ENCODE peak calls at places on chromosomes 11 and 22, in six cellular contexts. One of them, this sample, is unnamed.

GRCh38 chr22:45978275-45978713 is 1.3 kb upstream of the WNT7B start:
- DNase-seq in activated CD4-positive, CD25-positive, alpha-beta regulatory T cell treated with anti-CD3 and anti-CD28 coated beads, Interleukin-2, amount 50 U/mL, for 16 hours: no peak
- DNase-seq in AG09309: no peak
- DNase-seq in activated CD4-positive, alpha-beta T cell treated with anti-CD3 and anti-CD28 coated beads for 48 hours: no peak
- DNase-seq in AG08396: no peak
- DNase-seq in G401: no peak
- DNase-seq in this sample: no peak

GRCh38 chr11:19727246-19727645 is 14.6 kb downstream of the NAV2 start:
- DNase-seq in AG08396: peak; percentile 12
- DNase-seq in G401: peak; percentile 93
- DNase-seq in activated CD4-positive, CD25-positive, alpha-beta regulatory T cell treated with anti-CD3 and anti-CD28 coated beads, Interleukin-2, amount 50 U/mL, for 16 hours: no peak
- DNase-seq in AG09309: no peak
- DNase-seq in activated CD4-positive, alpha-beta T cell treated with anti-CD3 and anti-CD28 coated beads for 48 hours: no peak
- DNase-seq in this sample: peak; percentile 20

GRCh38 chr11:72136677-72137255 is 1.2 kb downstream of the FOLR3 start:
- DNase-seq in activated CD4-positive, alpha-beta T cell treated with anti-CD3 and anti-CD28 coated beads for 48 hours: no peak
- DNase-seq in AG08396: no peak
- DNase-seq in AG09309: no peak
- DNase-seq in G401: no peak
- DNase-seq in activated CD4-positive, CD25-positive, alpha-beta regulatory T cell treated with anti-CD3 and anti-CD28 coated beads, Interleukin-2, amount 50 U/mL, for 16 hours: no peak
- DNase-seq in this sample: no peak

GRCh38 chr22:17791196-17791595 is 16.9 kb upstream of the BID start:
- DNase-seq in AG08396: no peak
- DNase-seq in activated CD4-positive, CD25-positive, alpha-beta regulatory T cell treated with anti-CD3 and anti-CD28 coated beads, Interleukin-2, amount 50 U/mL, for 16 hours: no peak
- DNase-seq in activated CD4-positive, alpha-beta T cell treated with anti-CD3 and anti-CD28 coated beads for 48 hours: no peak
- DNase-seq in G401: no peak
- DNase-seq in AG09309: no peak
- DNase-seq in this sample: no peak

GRCh38 chr11:9982127-9982795 is 311.8 kb downstream of the SBF2 start:
- DNase-seq in AG08396: no peak
- DNase-seq in activated CD4-positive, alpha-beta T cell treated with anti-CD3 and anti-CD28 coated beads for 48 hours: no peak
- DNase-seq in activated CD4-positive, CD25-positive, alpha-beta regulatory T cell treated with anti-CD3 and anti-CD28 coated beads, Interleukin-2, amount 50 U/mL, for 16 hours: no peak
- DNase-seq in G401: no peak
- DNase-seq in AG09309: peak; percentile 41
- DNase-seq in this sample: no peak

GRCh38 chr11:114121138-114121537 is 61.6 kb downstream of the ZBTB16 start:
- DNase-seq in AG08396: no peak
- DNase-seq in activated CD4-positive, CD25-positive, alpha-beta regulatory T cell treated with anti-CD3 and anti-CD28 coated beads, Interleukin-2, amount 50 U/mL, for 16 hours: no peak
- DNase-seq in G401: no peak
- DNase-seq in AG09309: no peak
- DNase-seq in activated CD4-positive, alpha-beta T cell treated with anti-CD3 and anti-CD28 coated beads for 48 hours: no peak
- DNase-seq in this sample: no peak

GRCh38 chr22:19290400-19291217 is 910 bp downstream of the CLTCL1 start:
- DNase-seq in AG08396: no peak
- DNase-seq in activated CD4-positive, CD25-positive, alpha-beta regulatory T cell treated with anti-CD3 and anti-CD28 coated beads, Interleukin-2, amount 50 U/mL, for 16 hours: no peak
- DNase-seq in G401: peak; percentile 25
- DNase-seq in AG09309: no peak
- DNase-seq in activated CD4-positive, alpha-beta T cell treated with anti-CD3 and anti-CD28 coated beads for 48 hours: peak; percentile 7
- DNase-seq in this sample: no peak

GRCh38 chr22:44786136-44786535 is 33.8 kb downstream of the ARHGAP8 start:
- DNase-seq in AG09309: no peak
- DNase-seq in activated CD4-positive, CD25-positive, alpha-beta regulatory T cell treated with anti-CD3 and anti-CD28 coated beads, Interleukin-2, amount 50 U/mL, for 16 hours: no peak
- DNase-seq in activated CD4-positive, alpha-beta T cell treated with anti-CD3 and anti-CD28 coated beads for 48 hours: no peak
- DNase-seq in AG08396: no peak
- DNase-seq in G401: no peak
- DNase-seq in this sample: no peak

GRCh38 chr11:20002312-20003216 is 157.7 kb downstream of the DBX1 start:
- DNase-seq in activated CD4-positive, alpha-beta T cell treated with anti-CD3 and anti-CD28 coated beads for 48 hours: no peak
- DNase-seq in G401: no peak
- DNase-seq in activated CD4-positive, CD25-positive, alpha-beta regulatory T cell treated with anti-CD3 and anti-CD28 coated beads, Interleukin-2, amount 50 U/mL, for 16 hours: no peak
- DNase-seq in AG08396: no peak
- DNase-seq in AG09309: no peak
- DNase-seq in this sample: no peak

GRCh38 chr11:2206291-2206690 is 34.7 kb upstream of the TH start:
- DNase-seq in AG09309: no peak
- DNase-seq in activated CD4-positive, alpha-beta T cell treated with anti-CD3 and anti-CD28 coated beads for 48 hours: no peak
- DNase-seq in AG08396: no peak
- DNase-seq in G401: no peak
- DNase-seq in activated CD4-positive, CD25-positive, alpha-beta regulatory T cell treated with anti-CD3 and anti-CD28 coated beads, Interleukin-2, amount 50 U/mL, for 16 hours: no peak
- DNase-seq in this sample: no peak

GRCh38 chr11:69041516-69041915 is 7.2 kb upstream of the TPCN2 start:
- DNase-seq in AG08396: no peak
- DNase-seq in AG09309: no peak
- DNase-seq in activated CD4-positive, CD25-positive, alpha-beta regulatory T cell treated with anti-CD3 and anti-CD28 coated beads, Interleukin-2, amount 50 U/mL, for 16 hours: no peak
- DNase-seq in activated CD4-positive, alpha-beta T cell treated with anti-CD3 and anti-CD28 coated beads for 48 hours: no peak
- DNase-seq in G401: no peak
- DNase-seq in this sample: no peak

GRCh38 chr22:34902335-34902734 is 163.6 kb upstream of the ISX start:
- DNase-seq in AG08396: no peak
- DNase-seq in activated CD4-positive, CD25-positive, alpha-beta regulatory T cell treated with anti-CD3 and anti-CD28 coated beads, Interleukin-2, amount 50 U/mL, for 16 hours: no peak
- DNase-seq in G401: no peak
- DNase-seq in activated CD4-positive, alpha-beta T cell treated with anti-CD3 and anti-CD28 coated beads for 48 hours: no peak
- DNase-seq in AG09309: no peak
- DNase-seq in this sample: no peak

GRCh38 chr22:41929158-41929896 is 2.7 kb upstream of the TNFRSF13C start:
- DNase-seq in activated CD4-positive, CD25-positive, alpha-beta regulatory T cell treated with anti-CD3 and anti-CD28 coated beads, Interleukin-2, amount 50 U/mL, for 16 hours: no peak
- DNase-seq in AG08396: no peak
- DNase-seq in activated CD4-positive, alpha-beta T cell treated with anti-CD3 and anti-CD28 coated beads for 48 hours: no peak
- DNase-seq in AG09309: no peak
- DNase-seq in G401: no peak
- DNase-seq in this sample: no peak

GRCh38 chr11:44310198-44310455 is 188 bp upstream of the ALX4 start:
- DNase-seq in activated CD4-positive, CD25-positive, alpha-beta regulatory T cell treated with anti-CD3 and anti-CD28 coated beads, Interleukin-2, amount 50 U/mL, for 16 hours: no peak
- DNase-seq in AG09309: no peak
- DNase-seq in AG08396: no peak
- DNase-seq in activated CD4-positive, alpha-beta T cell treated with anti-CD3 and anti-CD28 coated beads for 48 hours: no peak
- DNase-seq in G401: peak; percentile 44
- DNase-seq in this sample: no peak

GRCh38 chr11:95108671-95109551 is 19.3 kb downstream of the ENDOD1 start:
- DNase-seq in G401: peak; percentile 68
- DNase-seq in activated CD4-positive, alpha-beta T cell treated with anti-CD3 and anti-CD28 coated beads for 48 hours: no peak
- DNase-seq in AG08396: no peak
- DNase-seq in activated CD4-positive, CD25-positive, alpha-beta regulatory T cell treated with anti-CD3 and anti-CD28 coated beads, Interleukin-2, amount 50 U/mL, for 16 hours: no peak
- DNase-seq in AG09309: no peak
- DNase-seq in this sample: no peak

GRCh38 chr11:120186799-120187591 is 23.8 kb upstream of the OAF start:
- DNase-seq in G401: no peak
- DNase-seq in activated CD4-positive, CD25-positive, alpha-beta regulatory T cell treated with anti-CD3 and anti-CD28 coated beads, Interleukin-2, amount 50 U/mL, for 16 hours: no peak
- DNase-seq in AG09309: no peak
- DNase-seq in activated CD4-positive, alpha-beta T cell treated with anti-CD3 and anti-CD28 coated beads for 48 hours: peak; percentile 27
- DNase-seq in AG08396: no peak
- DNase-seq in this sample: no peak

GRCh38 chr11:126485021-126485781 is 129.7 kb downstream of the ST3GAL4 start:
- DNase-seq in G401: peak; percentile 18
- DNase-seq in AG09309: peak; percentile 20
- DNase-seq in activated CD4-positive, CD25-positive, alpha-beta regulatory T cell treated with anti-CD3 and anti-CD28 coated beads, Interleukin-2, amount 50 U/mL, for 16 hours: no peak
- DNase-seq in activated CD4-positive, alpha-beta T cell treated with anti-CD3 and anti-CD28 coated beads for 48 hours: no peak
- DNase-seq in AG08396: peak; percentile 66
- DNase-seq in this sample: no peak

GRCh38 chr22:27673839-27674238 is 127.7 kb downstream of the MN1 start:
- DNase-seq in AG08396: no peak
- DNase-seq in AG09309: no peak
- DNase-seq in G401: no peak
- DNase-seq in activated CD4-positive, CD25-positive, alpha-beta regulatory T cell treated with anti-CD3 and anti-CD28 coated beads, Interleukin-2, amount 50 U/mL, for 16 hours: no peak
- DNase-seq in activated CD4-positive, alpha-beta T cell treated with anti-CD3 and anti-CD28 coated beads for 48 hours: no peak
- DNase-seq in this sample: no peak

GRCh38 chr11:44862546-44863101 is 88.1 kb downstream of the TP53I11 start:
- DNase-seq in AG09309: no peak
- DNase-seq in activated CD4-positive, alpha-beta T cell treated with anti-CD3 and anti-CD28 coated beads for 48 hours: no peak
- DNase-seq in activated CD4-positive, CD25-positive, alpha-beta regulatory T cell treated with anti-CD3 and anti-CD28 coated beads, Interleukin-2, amount 50 U/mL, for 16 hours: no peak
- DNase-seq in AG08396: no peak
- DNase-seq in G401: peak; percentile 55
- DNase-seq in this sample: no peak

GRCh38 chr11:3091846-3092602 is 34.8 kb upstream of the CARS1 start:
- DNase-seq in activated CD4-positive, alpha-beta T cell treated with anti-CD3 and anti-CD28 coated beads for 48 hours: peak; percentile 76
- DNase-seq in AG09309: no peak
- DNase-seq in activated CD4-positive, CD25-positive, alpha-beta regulatory T cell treated with anti-CD3 and anti-CD28 coated beads, Interleukin-2, amount 50 U/mL, for 16 hours: peak; percentile 61
- DNase-seq in G401: peak; percentile 62
- DNase-seq in AG08396: peak; percentile 87
- DNase-seq in this sample: no peak

GRCh38 chr22:31431950-31432349 is 32.5 kb downstream of the DRG1 start:
- DNase-seq in AG09309: no peak
- DNase-seq in activated CD4-positive, CD25-positive, alpha-beta regulatory T cell treated with anti-CD3 and anti-CD28 coated beads, Interleukin-2, amount 50 U/mL, for 16 hours: no peak
- DNase-seq in G401: no peak
- DNase-seq in activated CD4-positive, alpha-beta T cell treated with anti-CD3 and anti-CD28 coated beads for 48 hours: no peak
- DNase-seq in AG08396: no peak
- DNase-seq in this sample: no peak

GRCh38 chr11:96869207-96869606 is 479.4 kb downstream of the JRKL start:
- DNase-seq in AG08396: no peak
- DNase-seq in activated CD4-positive, alpha-beta T cell treated with anti-CD3 and anti-CD28 coated beads for 48 hours: no peak
- DNase-seq in activated CD4-positive, CD25-positive, alpha-beta regulatory T cell treated with anti-CD3 and anti-CD28 coated beads, Interleukin-2, amount 50 U/mL, for 16 hours: no peak
- DNase-seq in AG09309: no peak
- DNase-seq in G401: no peak
- DNase-seq in this sample: no peak

GRCh38 chr11:29751618-29752017 is 265.2 kb downstream of the KCNA4 start:
- DNase-seq in activated CD4-positive, CD25-positive, alpha-beta regulatory T cell treated with anti-CD3 and anti-CD28 coated beads, Interleukin-2, amount 50 U/mL, for 16 hours: no peak
- DNase-seq in AG08396: no peak
- DNase-seq in G401: no peak
- DNase-seq in activated CD4-positive, alpha-beta T cell treated with anti-CD3 and anti-CD28 coated beads for 48 hours: no peak
- DNase-seq in AG09309: no peak
- DNase-seq in this sample: no peak

GRCh38 chr11:77175021-77175842 is 47.2 kb downstream of the MYO7A start:
- DNase-seq in AG09309: no peak
- DNase-seq in activated CD4-positive, alpha-beta T cell treated with anti-CD3 and anti-CD28 coated beads for 48 hours: no peak
- DNase-seq in G401: no peak
- DNase-seq in activated CD4-positive, CD25-positive, alpha-beta regulatory T cell treated with anti-CD3 and anti-CD28 coated beads, Interleukin-2, amount 50 U/mL, for 16 hours: no peak
- DNase-seq in AG08396: no peak
- DNase-seq in this sample: no peak

GRCh38 chr11:64999478-64999877 is 2.7 kb upstream of the BATF2 start:
- DNase-seq in AG08396: no peak
- DNase-seq in AG09309: no peak
- DNase-seq in G401: no peak
- DNase-seq in activated CD4-positive, alpha-beta T cell treated with anti-CD3 and anti-CD28 coated beads for 48 hours: no peak
- DNase-seq in activated CD4-positive, CD25-positive, alpha-beta regulatory T cell treated with anti-CD3 and anti-CD28 coated beads, Interleukin-2, amount 50 U/mL, for 16 hours: no peak
- DNase-seq in this sample: no peak

GRCh38 chr11:131491503-131491902 is 121.1 kb downstream of the NTM start:
- DNase-seq in AG09309: peak; percentile 10
- DNase-seq in activated CD4-positive, CD25-positive, alpha-beta regulatory T cell treated with anti-CD3 and anti-CD28 coated beads, Interleukin-2, amount 50 U/mL, for 16 hours: no peak
- DNase-seq in G401: no peak
- DNase-seq in activated CD4-positive, alpha-beta T cell treated with anti-CD3 and anti-CD28 coated beads for 48 hours: no peak
- DNase-seq in AG08396: peak; percentile 15
- DNase-seq in this sample: no peak

GRCh38 chr11:2665747-2666710 is 33.8 kb downstream of the KCNQ1OT1 start:
- DNase-seq in G401: no peak
- DNase-seq in AG08396: no peak
- DNase-seq in activated CD4-positive, alpha-beta T cell treated with anti-CD3 and anti-CD28 coated beads for 48 hours: no peak
- DNase-seq in AG09309: no peak
- DNase-seq in activated CD4-positive, CD25-positive, alpha-beta regulatory T cell treated with anti-CD3 and anti-CD28 coated beads, Interleukin-2, amount 50 U/mL, for 16 hours: no peak
- DNase-seq in this sample: no peak

GRCh38 chr22:47057916-47058585 is 295.6 kb downstream of the TBC1D22A start:
- DNase-seq in activated CD4-positive, CD25-positive, alpha-beta regulatory T cell treated with anti-CD3 and anti-CD28 coated beads, Interleukin-2, amount 50 U/mL, for 16 hours: no peak
- DNase-seq in AG09309: no peak
- DNase-seq in G401: no peak
- DNase-seq in activated CD4-positive, alpha-beta T cell treated with anti-CD3 and anti-CD28 coated beads for 48 hours: no peak
- DNase-seq in AG08396: no peak
- DNase-seq in this sample: no peak

GRCh38 chr11:32152821-32153220 is 61.9 kb downstream of the RCN1 start:
- DNase-seq in G401: no peak
- DNase-seq in AG08396: no peak
- DNase-seq in AG09309: no peak
- DNase-seq in activated CD4-positive, alpha-beta T cell treated with anti-CD3 and anti-CD28 coated beads for 48 hours: no peak
- DNase-seq in activated CD4-positive, CD25-positive, alpha-beta regulatory T cell treated with anti-CD3 and anti-CD28 coated beads, Interleukin-2, amount 50 U/mL, for 16 hours: no peak
- DNase-seq in this sample: no peak

GRCh38 chr11:85718991-85719807 is 33.2 kb upstream of the CCDC89 start:
- DNase-seq in AG09309: peak; percentile 96
- DNase-seq in activated CD4-positive, CD25-positive, alpha-beta regulatory T cell treated with anti-CD3 and anti-CD28 coated beads, Interleukin-2, amount 50 U/mL, for 16 hours: no peak
- DNase-seq in AG08396: peak; percentile 88
- DNase-seq in activated CD4-positive, alpha-beta T cell treated with anti-CD3 and anti-CD28 coated beads for 48 hours: no peak
- DNase-seq in G401: peak; percentile 87
- DNase-seq in this sample: peak; percentile 99

GRCh38 chr22:49666146-49666809 is 161.4 kb downstream of the BRD1 start:
- DNase-seq in AG09309: no peak
- DNase-seq in G401: no peak
- DNase-seq in activated CD4-positive, alpha-beta T cell treated with anti-CD3 and anti-CD28 coated beads for 48 hours: no peak
- DNase-seq in AG08396: no peak
- DNase-seq in activated CD4-positive, CD25-positive, alpha-beta regulatory T cell treated with anti-CD3 and anti-CD28 coated beads, Interleukin-2, amount 50 U/mL, for 16 hours: no peak
- DNase-seq in this sample: no peak

GRCh38 chr22:42385691-42386090 is 46.5 kb downstream of the NFAM1 start:
- DNase-seq in G401: no peak
- DNase-seq in activated CD4-positive, alpha-beta T cell treated with anti-CD3 and anti-CD28 coated beads for 48 hours: no peak
- DNase-seq in activated CD4-positive, CD25-positive, alpha-beta regulatory T cell treated with anti-CD3 and anti-CD28 coated beads, Interleukin-2, amount 50 U/mL, for 16 hours: no peak
- DNase-seq in AG09309: no peak
- DNase-seq in AG08396: no peak
- DNase-seq in this sample: no peak

GRCh38 chr11:116343270-116343669 is 429.5 kb downstream of the BUD13 start:
- DNase-seq in AG08396: no peak
- DNase-seq in AG09309: no peak
- DNase-seq in G401: no peak
- DNase-seq in activated CD4-positive, CD25-positive, alpha-beta regulatory T cell treated with anti-CD3 and anti-CD28 coated beads, Interleukin-2, amount 50 U/mL, for 16 hours: no peak
- DNase-seq in activated CD4-positive, alpha-beta T cell treated with anti-CD3 and anti-CD28 coated beads for 48 hours: no peak
- DNase-seq in this sample: no peak

GRCh38 chr11:117171648-117172051 is 6.9 kb upstream of the SIDT2 start:
- DNase-seq in AG08396: no peak
- DNase-seq in activated CD4-positive, CD25-positive, alpha-beta regulatory T cell treated with anti-CD3 and anti-CD28 coated beads, Interleukin-2, amount 50 U/mL, for 16 hours: no peak
- DNase-seq in G401: no peak
- DNase-seq in activated CD4-positive, alpha-beta T cell treated with anti-CD3 and anti-CD28 coated beads for 48 hours: no peak
- DNase-seq in AG09309: no peak
- DNase-seq in this sample: no peak

GRCh38 chr11:129813216-129813791 is 2.3 kb upstream of the TMEM45B start:
- DNase-seq in activated CD4-positive, alpha-beta T cell treated with anti-CD3 and anti-CD28 coated beads for 48 hours: no peak
- DNase-seq in G401: no peak
- DNase-seq in activated CD4-positive, CD25-positive, alpha-beta regulatory T cell treated with anti-CD3 and anti-CD28 coated beads, Interleukin-2, amount 50 U/mL, for 16 hours: no peak
- DNase-seq in AG09309: no peak
- DNase-seq in AG08396: no peak
- DNase-seq in this sample: no peak

GRCh38 chr11:43467958-43468357 is 109.2 kb downstream of the TTC17 start:
- DNase-seq in activated CD4-positive, CD25-positive, alpha-beta regulatory T cell treated with anti-CD3 and anti-CD28 coated beads, Interleukin-2, amount 50 U/mL, for 16 hours: no peak
- DNase-seq in activated CD4-positive, alpha-beta T cell treated with anti-CD3 and anti-CD28 coated beads for 48 hours: no peak
- DNase-seq in AG09309: no peak
- DNase-seq in AG08396: no peak
- DNase-seq in G401: no peak
- DNase-seq in this sample: no peak

GRCh38 chr11:36454991-36455611 is 55.0 kb downstream of the TRAF6 start:
- DNase-seq in AG09309: no peak
- DNase-seq in AG08396: no peak
- DNase-seq in activated CD4-positive, alpha-beta T cell treated with anti-CD3 and anti-CD28 coated beads for 48 hours: no peak
- DNase-seq in G401: no peak
- DNase-seq in activated CD4-positive, CD25-positive, alpha-beta regulatory T cell treated with anti-CD3 and anti-CD28 coated beads, Interleukin-2, amount 50 U/mL, for 16 hours: no peak
- DNase-seq in this sample: no peak

GRCh38 chr11:72430743-72431570 is 3.4 kb downstream of the CLPB start:
- DNase-seq in AG09309: no peak
- DNase-seq in AG08396: peak; percentile 71
- DNase-seq in G401: peak; percentile 84
- DNase-seq in activated CD4-positive, alpha-beta T cell treated with anti-CD3 and anti-CD28 coated beads for 48 hours: peak; percentile 50
- DNase-seq in activated CD4-positive, CD25-positive, alpha-beta regulatory T cell treated with anti-CD3 and anti-CD28 coated beads, Interleukin-2, amount 50 U/mL, for 16 hours: no peak
- DNase-seq in this sample: no peak